ENCODE peak calls at places on chromosome 5, in four cellular contexts. B is HCT116, T is tibial nerve, H is astrocyte. R is an unnamed sample.

GRCh38 chr5:157290981-157291711 is 25.2 kb downstream of the CYFIP2 start:
- DNase-seq in T (no peak), B (no peak), H (peak; percentile 10), R (no peak)

GRCh38 chr5:92401492-92401891 is 1018.4 kb upstream of the ARRDC3 start:
- DNase-seq in T (no peak), B (no peak), H (peak; percentile 71), R (no peak)

GRCh38 chr5:177116631-177117373 is 16.8 kb upstream of the NSD1 start:
- DNase-seq in H (peak; percentile 75), B (no peak), T (peak; percentile 79), R (peak; percentile 97)

GRCh38 chr5:168740055-168740820 is 161.1 kb upstream of the PANK3 start:
- DNase-seq in B (no peak), T (no peak), H (no peak), R (no peak)

GRCh38 chr5:38796000-38796738 is 49.6 kb upstream of the OSMR start:
- DNase-seq in T (peak; percentile 60), B (no peak), H (no peak), R (no peak)

GRCh38 chr5:96548941-96549340 is 113.2 kb upstream of the CAST start:
- DNase-seq in B (no peak), H (no peak), T (no peak), R (no peak)

GRCh38 chr5:39131210-39132127 is 57.3 kb upstream of the RICTOR start:
- DNase-seq in H (no peak), T (no peak), B (no peak), R (no peak)

GRCh38 chr5:68227532-68228160 is 12.1 kb downstream of the PIK3R1 start:
- DNase-seq in B (no peak), H (no peak), T (no peak), R (no peak)

GRCh38 chr5:181261320-181262085 is 560 bp upstream of the TRIM52 start:
- DNase-seq in T (no peak), B (peak; percentile 48), H (peak; percentile 49), R (peak; percentile 92)

GRCh38 chr5:171913987-171914273 is 92.5 kb downstream of the FBXW11 start:
- DNase-seq in B (no peak), H (no peak), T (no peak), R (no peak)

GRCh38 chr5:55172937-55173695 is at the start of gene CDC20B:
- DNase-seq in H (peak; percentile 45), B (no peak), T (peak; percentile 39), R (peak; percentile 90)

GRCh38 chr5:169142264-169142970 is 158.5 kb downstream of the SLIT3 start:
- DNase-seq in B (no peak), T (no peak), H (peak; percentile 69), R (peak; percentile 36)

GRCh38 chr5:159817262-159818029 is 98.8 kb upstream of the ADRA1B start:
- DNase-seq in T (no peak), B (no peak), H (peak; percentile 49), R (no peak)

GRCh38 chr5:108858959-108859358 is 111.3 kb downstream of the FER start:
- DNase-seq in T (no peak), H (no peak), B (no peak), R (no peak)

GRCh38 chr5:84378420-84378819 is 6.3 kb downstream of the EDIL3 start:
- DNase-seq in B (no peak), H (peak; percentile 98), T (no peak), R (no peak)

GRCh38 chr5:132746592-132747063 is 598 bp upstream of the CCNI2 start:
- DNase-seq in H (no peak), T (no peak), B (peak; percentile 34), R (no peak)

GRCh38 chr5:147617191-147617606 is 107.3 kb upstream of the DPYSL3 start:
- DNase-seq in T (no peak), B (no peak), H (peak; percentile 85), R (no peak)

GRCh38 chr5:173715607-173716006 is 99.2 kb upstream of the BOD1 start:
- DNase-seq in H (no peak), T (no peak), B (no peak), R (no peak)

GRCh38 chr5:173204185-173204979 is 30.6 kb downstream of the NKX2-5 start:
- DNase-seq in H (no peak), T (no peak), B (peak; percentile 21), R (no peak)

GRCh38 chr5:179763215-179763945 is 30.4 kb upstream of the LTC4S start:
- DNase-seq in H (peak; percentile 87), T (peak; percentile 53), B (peak; percentile 38), R (peak; percentile 59)

GRCh38 chr5:111892949-111893348 is 136.0 kb upstream of the NREP start:
- DNase-seq in H (no peak), T (no peak), B (no peak), R (no peak)

GRCh38 chr5:142815469-142815868 is 45.3 kb downstream of the ARHGAP26 start:
- DNase-seq in H (no peak), B (no peak), T (no peak), R (peak; percentile 48)

GRCh38 chr5:125725686-125726085 is 697.5 kb upstream of the GRAMD2B start:
- DNase-seq in T (no peak), H (no peak), B (no peak), R (peak; percentile 21)

GRCh38 chr5:78727786-78728761 is 79.5 kb upstream of the LHFPL2 start:
- DNase-seq in B (no peak), T (no peak), H (no peak), R (no peak)

GRCh38 chr5:68727931-68728330 is 365.9 kb upstream of the SLC30A5 start:
- DNase-seq in B (no peak), T (no peak), H (peak; percentile 18), R (no peak)

GRCh38 chr5:163460562-163461176 is at the start of gene HMMR:
- DNase-seq in B (no peak), H (peak; percentile 21), T (no peak), R (no peak)

GRCh38 chr5:83162598-83162997 is 85.3 kb downstream of the XRCC4 start:
- DNase-seq in H (no peak), T (no peak), B (no peak), R (no peak)

GRCh38 chr5:9766581-9766980 is 136.4 kb upstream of the TAS2R1 start:
- DNase-seq in T (no peak), B (no peak), H (peak; percentile 16), R (no peak)

GRCh38 chr5:43874772-43875171 is 271.8 kb downstream of the NNT start:
- DNase-seq in H (no peak), T (no peak), B (no peak), R (peak; percentile 18)

GRCh38 chr5:41587668-41588067 is 77.3 kb upstream of the PLCXD3 start:
- DNase-seq in B (no peak), H (no peak), T (no peak), R (no peak)

GRCh38 chr5:107322936-107323335 is 347.8 kb downstream of the EFNA5 start:
- DNase-seq in T (no peak), H (no peak), B (no peak), R (no peak)

GRCh38 chr5:116772152-116772501 is 197.5 kb upstream of the SEMA6A start:
- DNase-seq in H (no peak), B (no peak), T (no peak), R (no peak)

GRCh38 chr5:95081500-95082355 is 203.2 kb downstream of the MCTP1 start:
- DNase-seq in H (peak; percentile 84), B (no peak), T (peak; percentile 26), R (peak; percentile 62)

GRCh38 chr5:65062684-65063083 is 294.0 kb downstream of the CWC27 start:
- DNase-seq in H (peak; percentile 86), T (peak; percentile 27), B (no peak), R (peak; percentile 52)

GRCh38 chr5:39780341-39780740 is 355.6 kb upstream of the DAB2 start:
- DNase-seq in T (no peak), B (no peak), H (peak; percentile 73), R (no peak)

GRCh38 chr5:180128671-180129261 is 57.2 kb upstream of the RNF130 start:
- DNase-seq in H (no peak), B (no peak), T (no peak), R (no peak)

GRCh38 chr5:7850241-7850532 is 746 bp downstream of the CFAP90 start:
- DNase-seq in B (no peak), H (no peak), T (no peak), R (peak; percentile 58)
- H3K4me3 ChIP-seq in B (no peak overlapping the region), H (peak overlapping the region; percentile 34), T (peak overlapping the region; percentile 53), R (peak overlapping the region; percentile 35)

GRCh38 chr5:76431779-76432178 is 28.7 kb downstream of the IQGAP2 start:
- DNase-seq in T (no peak), H (no peak), B (no peak), R (no peak)
- H3K27ac ChIP-seq in T (no peak overlapping the region), H (no peak overlapping the region), B (no peak overlapping the region), R (no peak overlapping the region)

DNA sequence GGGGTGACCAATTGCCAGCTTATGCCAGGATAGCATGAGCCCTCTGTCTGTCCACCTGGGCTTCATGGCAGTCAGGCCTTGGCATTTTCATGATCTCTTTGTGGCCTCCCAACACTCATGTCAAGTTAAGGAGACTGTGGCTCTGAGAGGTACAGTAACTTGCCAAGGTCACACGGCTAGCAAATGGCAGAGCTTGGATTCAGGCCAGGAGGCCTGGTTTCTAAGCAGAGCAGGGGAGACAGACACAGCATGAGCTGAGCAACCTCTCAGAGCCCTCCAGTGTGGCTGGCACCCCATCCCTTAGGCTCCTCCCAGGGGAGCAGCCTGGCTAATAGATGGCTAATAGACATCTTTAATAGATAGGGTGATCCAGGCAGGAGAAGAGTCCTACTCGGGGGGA is 4.0 kb downstream of the SYNPO start:
- DNase-seq in H (no peak), T (no peak), B (no peak), R (peak; percentile 67)
- H3K4me1 ChIP-seq in H (peaks cover 57% of the 10 kb centered on the region), T (peaks cover 74% of the 10 kb centered on the region), B (peaks cover 63% of the 10 kb centered on the region), R (peaks cover 39% of the 10 kb centered on the region)

GRCh38 chr5:113489299-113489698 is 1.0 kb upstream of the MCC start:
- DNase-seq in H (peak; percentile 99), B (peak; percentile 89), T (peak; percentile 29), R (no peak)
- H3K4me3 ChIP-seq in H (peak overlapping the region; percentile 77), B (peak overlapping the region; percentile 74), T (no peak overlapping the region), R (no peak overlapping the region)

DNA sequence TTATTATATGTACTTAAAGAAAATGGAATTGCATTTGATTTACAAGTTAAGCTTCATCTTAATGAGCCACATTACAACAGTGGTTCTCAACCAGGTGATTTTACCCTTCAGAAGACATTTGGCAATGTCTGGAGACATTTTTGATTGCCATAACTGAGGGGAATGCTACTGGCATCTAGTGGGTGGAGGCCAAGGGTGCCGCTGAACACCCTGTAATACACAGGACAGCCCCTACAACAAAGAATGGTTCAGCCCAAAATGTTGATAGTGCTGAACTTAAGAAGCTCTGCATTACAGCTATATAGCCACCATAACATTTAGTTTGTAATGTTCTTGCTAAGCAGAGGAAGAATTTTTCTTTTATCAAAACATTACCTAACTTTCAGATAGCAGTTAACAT is 103.1 kb downstream of the PAM start:
- DNase-seq in B (no peak), T (no peak), H (no peak), R (no peak)
- H3K27ac ChIP-seq in B (peak overlapping the region; percentile 42), T (no peak overlapping the region), H (no peak overlapping the region), R (no peak overlapping the region)

DNA sequence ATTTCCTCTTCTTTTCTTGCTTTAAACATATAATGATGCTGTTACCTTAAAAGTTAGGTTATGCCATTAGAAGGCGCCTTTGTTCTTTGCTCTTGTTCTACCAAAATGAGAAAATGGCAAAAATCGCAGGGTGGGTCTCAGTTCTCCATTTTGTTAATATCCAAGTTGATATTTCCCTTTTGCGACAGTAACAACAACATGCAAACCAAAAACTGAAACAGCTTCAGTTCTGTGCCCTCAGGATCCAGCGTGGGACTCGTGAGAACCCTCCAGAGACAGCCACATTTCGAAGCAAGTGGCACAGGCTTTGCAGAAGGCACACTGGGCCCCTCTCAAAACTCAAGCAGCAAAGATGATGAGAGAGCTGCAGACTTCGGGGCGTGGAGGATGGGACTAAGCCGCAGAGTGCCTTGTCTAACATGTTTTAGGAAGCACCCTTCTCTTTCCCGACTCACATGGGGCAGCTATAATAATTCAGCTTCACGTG is 33.0 kb upstream of the LCP2 start:
- DNase-seq in B (no peak), T (no peak), H (no peak), R (no peak)
- H3K4me1 ChIP-seq in B (peaks cover 13% of the 10 kb centered on the region), T (no peaks in the 10 kb centered on the region), H (no peaks in the 10 kb centered on the region), R (peaks cover 6% of the 10 kb centered on the region)